ENCODE peak calls at places on chromosomes 13 and 19, in six cellular contexts. L, F, H, V, U and S are unnamed samples.

GRCh38 chr13:111115841-111116500 is 861 bp downstream of the ARHGEF7 start:
- DNase-seq in V (no peak), U (peak; percentile 70), L (peak; percentile 79), H (peak; percentile 54), F (no peak), S (no peak)

GRCh38 chr19:14659886-14660489 is 14.7 kb downstream of the ADGRE3 start:
- DNase-seq in V (no peak), U (no peak), L (no peak), H (no peak), F (no peak), S (no peak)

GRCh38 chr19:58558066-58558622 is at the start of gene UBE2M:
- DNase-seq in L (peak; percentile 38), V (no peak), H (peak; percentile 91), F (peak; percentile 57), U (no peak), S (no peak)

GRCh38 chr13:100976993-100977392 is 302.4 kb upstream of the TMTC4 start:
- DNase-seq in V (no peak), H (no peak), L (no peak), F (no peak), U (no peak), S (no peak)

GRCh38 chr13:94917814-94918213 is 205.5 kb upstream of the SOX21 start:
- DNase-seq in U (no peak), F (no peak), L (no peak), H (no peak), V (no peak), S (no peak)

GRCh38 chr13:100875392-100876043 is 200.9 kb upstream of the TMTC4 start:
- DNase-seq in L (peak; percentile 76), V (no peak), F (no peak), H (no peak), U (peak; percentile 90), S (peak; percentile 42)

GRCh38 chr19:7426986-7427385 is 61.8 kb downstream of the PEX11G start:
- DNase-seq in L (no peak), V (no peak), U (no peak), H (no peak), F (no peak), S (peak; percentile 64)

GRCh38 chr13:30354481-30355404 is 47.4 kb upstream of the KATNAL1 start:
- DNase-seq in F (peak; percentile 86), L (no peak), V (no peak), U (no peak), H (no peak), S (no peak)

GRCh38 chr13:28181413-28181812 is 43.1 kb downstream of the PAN3 start:
- DNase-seq in U (no peak), F (no peak), H (no peak), V (no peak), L (peak; percentile 92), S (no peak)

GRCh38 chr19:1884291-1884718 is 991 bp downstream of the ABHD17A start:
- DNase-seq in L (no peak), H (no peak), F (peak; percentile 34), U (no peak), V (no peak), S (peak; percentile 50)

GRCh38 chr13:114145256-114145655 is 12.8 kb upstream of the RASA3 start:
- DNase-seq in L (no peak), F (peak; percentile 46), U (no peak), V (no peak), H (peak; percentile 60), S (no peak)

GRCh38 chr19:17681505-17682125 is 6.5 kb downstream of the UNC13A start:
- DNase-seq in F (peak; percentile 19), L (peak; percentile 44), H (peak; percentile 60), V (no peak), U (peak; percentile 6), S (peak; percentile 70)

GRCh38 chr13:69970521-69970920 is 137.1 kb upstream of the ATXN8OS start:
- DNase-seq in F (no peak), L (no peak), U (no peak), V (no peak), H (no peak), S (no peak)

GRCh38 chr19:17172624-17173345 is 42.4 kb upstream of the USE1 start:
- DNase-seq in V (no peak), F (no peak), U (no peak), H (no peak), L (no peak), S (no peak)

GRCh38 chr13:108816381-108816780 is 187.0 kb downstream of the MYO16 start:
- DNase-seq in V (no peak), F (no peak), U (no peak), L (no peak), H (no peak), S (no peak)

GRCh38 chr19:47485210-47485609 is 1.2 kb upstream of the KPTN start:
- DNase-seq in F (peak; percentile 85), L (no peak), U (no peak), H (no peak), V (no peak), S (no peak)

GRCh38 chr19:3403489-3404323 is 37.3 kb downstream of the NFIC start:
- DNase-seq in L (peak; percentile 92), F (no peak), H (no peak), U (peak; percentile 91), V (peak; percentile 60), S (no peak)

GRCh38 chr19:11092181-11092538 is 2.9 kb downstream of the LDLR start:
- DNase-seq in H (no peak), L (peak; percentile 77), F (no peak), V (no peak), U (no peak), S (no peak)

GRCh38 chr19:50658438-50659317 is 9.4 kb downstream of the C19orf81 start:
- DNase-seq in L (no peak), F (peak; percentile 91), V (peak; percentile 68), U (no peak), H (peak; percentile 97), S (peak; percentile 93)

GRCh38 chr13:112444416-112445399 is 68.6 kb downstream of the SPACA7 start:
- DNase-seq in L (no peak), F (no peak), H (no peak), U (no peak), V (no peak), S (peak; percentile 27)

GRCh38 chr13:35552172-35552844 is 75.8 kb upstream of the MAB21L1 start:
- DNase-seq in H (no peak), U (no peak), L (peak; percentile 31), V (no peak), F (no peak), S (no peak)

GRCh38 chr13:19153782-19154450 is 27.7 kb downstream of the TUBA3C start:
- DNase-seq in H (no peak), F (no peak), L (no peak), U (no peak), V (no peak), S (no peak)

DNA sequence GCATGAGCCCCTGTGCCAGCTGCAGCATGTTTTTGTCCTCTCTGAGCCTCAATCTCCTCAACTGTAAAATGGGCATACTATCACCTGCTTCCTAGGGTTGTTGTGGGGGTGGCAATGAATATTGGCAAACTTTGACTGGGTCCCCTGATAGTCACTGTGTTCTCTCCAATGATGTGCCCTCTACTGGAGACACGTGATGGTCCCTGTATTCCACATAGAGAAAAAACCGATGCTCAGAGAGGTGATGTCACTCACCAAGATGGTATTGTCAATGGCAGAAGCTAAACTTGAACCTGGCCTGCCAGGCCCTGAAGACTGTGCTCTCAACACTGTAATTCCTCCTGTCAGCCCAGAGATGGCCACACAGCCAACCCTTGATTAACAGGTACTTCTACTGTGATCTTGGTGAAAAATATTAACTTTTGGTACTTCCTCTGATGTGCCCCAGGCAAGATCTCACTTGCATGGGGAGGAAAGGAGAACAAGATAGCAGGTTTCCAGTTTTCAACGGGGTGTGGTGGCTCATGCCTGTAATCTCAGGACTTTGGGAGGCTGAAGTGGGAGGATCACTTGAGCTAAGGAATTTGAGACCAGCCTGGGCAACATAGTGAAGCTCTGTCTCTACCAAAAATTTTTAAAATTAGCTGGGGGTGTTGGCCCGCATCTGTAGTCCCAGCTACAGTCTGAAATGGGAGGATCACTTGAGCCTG is 3.6 kb downstream of the CEACAM20 start:
- DNase-seq in U (no peak), L (no peak), F (no peak), H (no peak), V (no peak), S (no peak)
- TF ChIP-seq CTCF in U (no peak), L (peak; percentile 10), F (no peak), H (no peak), V (no peak), S (no peak)

GRCh38 chr19:48835734-48836088 is 580 bp downstream of the HSD17B14 start:
- DNase-seq in L (peak; percentile 70), V (peak; percentile 93), H (peak; percentile 94), U (no peak), F (peak; percentile 94), S (peak; percentile 90)

GRCh38 chr19:48837586-48838191 is 1.4 kb upstream of the HSD17B14 start:
- DNase-seq in V (no peak), L (no peak), F (no peak), U (no peak), H (no peak), S (no peak)

GRCh38 chr19:48837081-48837524 is 812 bp upstream of the HSD17B14 start:
- DNase-seq in L (peak; percentile 85), U (no peak), H (peak; percentile 85), F (peak; percentile 90), V (peak; percentile 70), S (peak; percentile 95)

GRCh38 chr19:48833977-48834376 is 2.3 kb downstream of the HSD17B14 start:
- DNase-seq in V (no peak), U (no peak), L (no peak), F (no peak), H (no peak), S (no peak)

GRCh38 chr19:48836089-48837017 is at the start of gene HSD17B14:
- DNase-seq in F (no peak), H (peak; percentile 42), U (no peak), V (no peak), L (peak; percentile 11), S (no peak)
- TF ChIP-seq CTCF in F (peak; percentile 52), H (peak; percentile 36), U (no peak), V (peak; percentile 18), L (peak; percentile 62), S (no peak)

DNA sequence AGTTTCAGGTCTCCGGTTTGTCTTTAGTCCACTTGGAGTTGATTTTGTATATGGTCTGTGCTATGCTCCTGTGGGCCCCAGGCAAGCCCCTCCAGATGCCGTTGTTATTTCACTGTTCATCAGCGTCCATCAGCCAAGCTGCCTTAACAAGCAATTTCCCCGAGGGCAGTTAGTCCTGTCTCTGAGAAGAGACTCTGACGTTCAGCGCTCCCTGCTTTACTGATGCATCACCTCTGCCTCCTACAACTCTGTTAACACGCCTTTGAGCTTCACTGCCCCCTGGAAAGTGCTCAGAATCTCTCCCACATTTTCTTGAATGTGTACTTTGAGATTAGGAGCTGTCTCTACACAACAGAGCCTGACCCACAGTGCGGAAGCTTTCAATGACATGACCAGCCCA is 41.8 kb upstream of the UBAC2 start:
- DNase-seq in V (no peak), F (no peak), U (no peak), L (no peak), H (no peak), S (no peak)
- TF ChIP-seq CTCF in V (no peak), F (no peak), U (no peak), L (no peak), H (no peak), S (no peak)

DNA sequence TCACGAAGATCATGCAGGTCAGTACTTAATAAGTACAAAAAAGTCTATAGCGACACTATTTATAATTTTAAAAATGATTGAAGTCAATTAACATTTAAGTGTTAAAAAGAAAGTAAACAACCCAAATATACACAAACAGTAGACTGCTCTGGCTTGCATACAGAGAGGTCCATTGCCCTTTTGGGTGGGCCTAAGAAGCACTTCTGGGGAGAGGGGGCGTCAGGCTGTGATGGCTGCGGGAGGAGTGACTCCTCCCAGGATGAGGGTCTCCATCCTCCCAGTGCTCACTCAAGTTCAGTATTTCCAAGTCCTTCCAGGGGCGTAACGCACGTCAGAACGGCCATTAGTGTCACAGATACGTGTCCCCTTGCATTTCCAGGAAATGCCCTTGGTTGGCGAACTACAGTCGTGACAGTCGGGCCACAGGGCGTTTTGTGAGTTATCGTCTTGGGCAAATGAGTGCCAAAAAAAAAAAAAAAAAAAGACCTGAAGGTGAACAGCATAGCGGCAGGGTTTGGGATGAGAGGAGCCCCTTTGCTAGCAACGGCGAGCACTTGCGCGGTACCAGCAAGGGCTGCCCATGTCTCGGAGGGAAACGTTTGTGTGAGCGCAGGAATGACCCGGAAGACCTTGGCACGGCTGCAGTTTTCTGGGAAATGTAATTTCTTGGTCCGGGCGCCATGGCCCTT is at the start of gene SCGB2B2:
- DNase-seq in H (peak; percentile 53), F (peak; percentile 77), V (peak; percentile 34), U (no peak), L (no peak), S (peak; percentile 72)
- TF ChIP-seq CTCF in H (no peak), F (no peak), V (no peak), U (peak; percentile 34), L (peak; percentile 23), S (no peak)